ENCODE peak calls at places on chromosomes 2 and 18, in six cellular contexts. W is right atrium auricular region, J is heart left ventricle, L is neuronal stem cell, D is neural progenitor cell, B is tibial artery. Y is an unnamed sample.

GRCh38 chr2:108534577-108535379 is 508 bp downstream of the LIMS1 start:
- DNase-seq in W (no peak), J (peak; percentile 45), L (peak; percentile 40), D (peak; percentile 61), B (peak; percentile 75), Y (no peak)

GRCh38 chr2:183996825-183997823 is 601.2 kb upstream of the ZNF804A start:
- DNase-seq in W (no peak), J (no peak), L (no peak), D (no peak), B (no peak), Y (no peak)

GRCh38 chr2:170361359-170361936 is 183.5 kb downstream of the MYO3B start:
- DNase-seq in W (no peak), J (peak; percentile 30), L (no peak), D (peak; percentile 71), B (no peak), Y (no peak)

GRCh38 chr18:23069481-23069880 is 65.8 kb upstream of the CABLES1 start:
- DNase-seq in W (no peak), J (no peak), L (no peak), D (no peak), B (no peak), Y (no peak)

GRCh38 chr2:179141206-179141605 is 91.3 kb upstream of the CCDC141 start:
- DNase-seq in W (no peak), J (no peak), L (no peak), D (no peak), B (no peak), Y (no peak)

GRCh38 chr2:30026091-30027055 is 105.0 kb upstream of the ALK start:
- DNase-seq in W (no peak), J (peak; percentile 40), L (peak; percentile 35), D (peak; percentile 76), B (no peak), Y (peak; percentile 92)

GRCh38 chr2:10071176-10071575 is 9.0 kb downstream of the CYS1 start:
- DNase-seq in W (no peak), J (no peak), L (no peak), D (no peak), B (no peak), Y (no peak)

GRCh38 chr2:182320106-182320505 is 106.7 kb downstream of the PDE1A start:
- DNase-seq in W (no peak), J (no peak), L (no peak), D (no peak), B (no peak), Y (no peak)

GRCh38 chr18:39435986-39436385 is 1870.4 kb upstream of the CELF4 start:
- DNase-seq in W (no peak), J (no peak), L (no peak), D (no peak), B (no peak), Y (no peak)

GRCh38 chr2:72892506-72893173 is 5.4 kb downstream of the SPR start:
- DNase-seq in W (no peak), J (peak; percentile 76), L (no peak), D (peak; percentile 87), B (peak; percentile 78), Y (no peak)

GRCh38 chr18:75727479-75727878 is 300.0 kb upstream of the SMIM21 start:
- DNase-seq in W (no peak), J (peak; percentile 37), L (peak; percentile 26), D (peak; percentile 76), B (no peak), Y (no peak)

GRCh38 chr18:72104851-72105250 is 439.3 kb downstream of the CBLN2 start:
- DNase-seq in W (no peak), J (no peak), L (no peak), D (no peak), B (no peak), Y (no peak)

GRCh38 chr2:232976176-232976575 is 36.9 kb downstream of the NGEF start:
- DNase-seq in W (no peak), J (no peak), L (no peak), D (no peak), B (peak; percentile 25), Y (no peak)

GRCh38 chr2:69615969-69616368 is 27.6 kb downstream of the AAK1 start:
- DNase-seq in W (no peak), J (no peak), L (no peak), D (no peak), B (no peak), Y (no peak)

GRCh38 chr2:47334356-47335136 is 68.4 kb upstream of the MSH2 start:
- DNase-seq in W (no peak), J (peak; percentile 51), L (peak; percentile 53), D (peak; percentile 73), B (no peak), Y (no peak)

GRCh38 chr2:148615446-148615845 is 29.1 kb upstream of the EPC2 start:
- DNase-seq in W (no peak), J (no peak), L (no peak), D (no peak), B (no peak), Y (no peak)

GRCh38 chr2:128444816-128445532 is 126.3 kb upstream of the HS6ST1 start:
- DNase-seq in W (peak; percentile 54), J (no peak), L (no peak), D (no peak), B (peak; percentile 31), Y (no peak)

GRCh38 chr18:56992777-56993176 is 154.1 kb upstream of the BOD1L2 start:
- DNase-seq in W (no peak), J (no peak), L (no peak), D (no peak), B (no peak), Y (peak; percentile 27)

GRCh38 chr2:109694190-109694589 is 80.0 kb downstream of the SOWAHC start:
- DNase-seq in W (no peak), J (no peak), L (no peak), D (no peak), B (no peak), Y (no peak)

GRCh38 chr2:119544075-119545031 is at the start of gene CFAP221:
- DNase-seq in W (no peak), J (peak; percentile 77), L (peak; percentile 85), D (peak; percentile 95), B (peak; percentile 77), Y (no peak)

GRCh38 chr2:239393941-239394340 is 6.9 kb downstream of the HDAC4 start:
- DNase-seq in W (no peak), J (no peak), L (no peak), D (no peak), B (no peak), Y (no peak)

GRCh38 chr18:23422751-23423418 is 30.2 kb upstream of the RIOK3 start:
- DNase-seq in W (peak; percentile 67), J (peak; percentile 45), L (no peak), D (no peak), B (no peak), Y (peak; percentile 77)

GRCh38 chr2:73939419-73939818 is 12.7 kb downstream of the DGUOK start:
- DNase-seq in W (no peak), J (peak; percentile 52), L (no peak), D (no peak), B (no peak), Y (peak; percentile 90)

GRCh38 chr2:57460875-57461274 is 585.7 kb upstream of the VRK2 start:
- DNase-seq in W (no peak), J (no peak), L (no peak), D (no peak), B (no peak), Y (no peak)

GRCh38 chr18:79770826-79771225 is 26.9 kb upstream of the KCNG2 start:
- DNase-seq in W (no peak), J (no peak), L (no peak), D (no peak), B (peak; percentile 56), Y (no peak)

GRCh38 chr18:70363861-70364260 is 75.0 kb downstream of the SOCS6 start:
- DNase-seq in W (no peak), J (no peak), L (no peak), D (no peak), B (no peak), Y (no peak)

GRCh38 chr2:10865841-10866240 is 45.9 kb upstream of the KCNF1 start:
- DNase-seq in W (no peak), J (no peak), L (no peak), D (no peak), B (peak; percentile 16), Y (no peak)

GRCh38 chr2:230700447-230700846 is 12.2 kb upstream of the CAB39 start:
- DNase-seq in W (no peak), J (no peak), L (no peak), D (no peak), B (no peak), Y (no peak)

GRCh38 chr2:61117534-61117933 is 44.5 kb upstream of the C2orf74 start:
- DNase-seq in W (no peak), J (no peak), L (no peak), D (no peak), B (no peak), Y (no peak)

DNA sequence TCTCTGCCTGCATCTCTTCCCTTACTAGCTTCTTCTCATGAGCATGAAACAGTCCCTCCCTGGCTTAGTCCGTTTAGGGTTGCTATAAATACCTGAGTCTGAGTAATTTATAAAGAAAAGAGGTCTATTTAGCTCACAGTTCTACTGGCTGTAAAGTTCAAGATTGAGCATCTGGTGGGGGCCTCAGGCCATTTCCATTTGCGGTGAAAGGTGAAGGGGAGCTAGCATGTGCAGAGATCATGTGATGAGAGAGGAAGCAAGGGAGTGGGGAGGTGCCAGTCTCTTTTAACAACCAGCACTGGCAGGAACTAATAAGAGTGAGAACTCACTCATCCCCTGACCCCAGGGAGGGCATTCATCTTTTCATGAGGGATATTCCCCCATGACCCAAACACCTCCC is 26.8 kb downstream of the RHBDD1 start:
- DNase-seq in W (no peak), J (no peak), L (no peak), D (no peak), B (no peak), Y (no peak)
- H3K27ac ChIP-seq in W (no peak overlapping the region), J (no peak overlapping the region), L (no peak overlapping the region), D (no peak overlapping the region), B (no peak overlapping the region), Y (no peak overlapping the region)

DNA sequence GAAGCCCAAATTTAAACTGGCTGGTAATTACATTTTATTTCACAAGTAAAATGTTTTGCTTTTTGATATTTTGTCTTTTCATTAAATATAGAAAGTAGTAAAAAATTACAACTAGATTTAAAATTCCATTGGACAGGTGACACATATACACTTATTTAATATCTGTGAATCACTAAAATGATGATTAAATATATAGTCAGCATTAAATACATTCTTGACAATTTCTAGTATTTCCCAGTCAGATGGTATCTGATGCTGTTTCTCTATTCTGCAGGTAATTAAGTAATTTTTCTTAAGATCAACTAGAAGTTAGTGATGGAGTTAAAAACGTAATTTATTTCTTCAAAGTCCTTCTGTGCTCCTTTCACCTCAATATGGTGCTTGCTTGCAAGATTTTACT is 237.8 kb downstream of the LRRTM4 start:
- DNase-seq in W (no peak), J (no peak), L (no peak), D (no peak), B (no peak), Y (no peak)
- H3K27ac ChIP-seq in W (no peak overlapping the region), J (no peak overlapping the region), L (no peak overlapping the region), D (no peak overlapping the region), B (no peak overlapping the region), Y (no peak overlapping the region)

GRCh38 chr2:67526283-67526682 is 129.2 kb downstream of the ETAA1 start:
- DNase-seq in W (no peak), J (no peak), L (no peak), D (no peak), B (no peak), Y (no peak)
- H3K27ac ChIP-seq in W (peak overlapping the region; percentile 15), J (peak overlapping the region; percentile 32), L (no peak overlapping the region), D (no peak overlapping the region), B (no peak overlapping the region), Y (no peak overlapping the region)

DNA sequence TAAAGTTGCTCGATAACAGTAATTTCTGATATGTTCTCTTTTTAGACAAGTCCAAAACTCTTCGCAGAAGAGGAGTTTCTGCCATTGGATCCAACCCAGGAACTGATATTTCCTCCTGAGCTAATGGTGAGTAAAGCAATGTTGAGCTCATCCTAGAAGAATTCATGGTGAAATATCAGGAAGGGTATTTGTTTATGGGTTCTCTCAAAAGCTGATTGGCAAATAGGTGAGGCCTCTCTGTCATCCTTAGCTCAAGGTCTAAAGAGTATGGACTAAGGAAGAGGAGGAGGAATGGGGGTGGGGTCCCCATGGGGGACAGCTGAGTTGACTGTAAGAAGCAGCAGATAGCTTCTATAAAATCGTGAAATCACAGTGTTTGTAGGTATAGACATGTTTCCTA is 18.2 kb downstream of the AOX1 start:
- DNase-seq in W (no peak), J (no peak), L (no peak), D (no peak), B (no peak), Y (peak; percentile 39)
- H3K27ac ChIP-seq in W (peak overlapping the region; percentile 29), J (no peak overlapping the region), L (no peak overlapping the region), D (no peak overlapping the region), B (no peak overlapping the region), Y (peak overlapping the region; percentile 90)

Y was measured in epithelial cell of prostate.